ENCODE peak calls at places on chromosomes 6 and 20, in nine cellular contexts. L is fibroblast of lung, B is endodermal cell, Q is fibroblast of the aortic adventitia, W is transverse colon, G is lower lobe of right lung, M is mucosa of descending colon, S is endothelial cell of umbilical vein, E is OCI-LY7. A is an unnamed sample.

GRCh38 chr6:119186490-119186889 is 108.0 kb upstream of the FAM184A start:
- DNase-seq in L (no peak), B (peak), Q (no peak), W (no peak), G (no peak), M (no peak), S (no peak), E (no peak), A (no peak)

GRCh38 chr6:36912583-36912982 is 26.8 kb downstream of the C6orf89 start:
- DNase-seq in L (peak), B (no peak), Q (peak), W (peak), G (no peak), M (no peak), S (no peak), E (no peak), A (peak)

GRCh38 chr6:35722121-35722761 is 14.6 kb upstream of the ARMC12 start:
- DNase-seq in L (peak), B (peak), Q (no peak), W (peak), G (no peak), M (peak), S (no peak), E (no peak), A (no peak)

GRCh38 chr6:148374040-148374439 is 31.4 kb downstream of the SASH1 start:
- DNase-seq in L (no peak), B (no peak), Q (no peak), W (no peak), G (no peak), M (no peak), S (no peak), E (no peak), A (no peak)

GRCh38 chr6:89073840-89074239 is 6.7 kb upstream of the PNRC1 start:
- DNase-seq in L (no peak), B (no peak), Q (no peak), W (no peak), G (no peak), M (no peak), S (no peak), E (no peak), A (no peak)

GRCh38 chr20:63106108-63106764 is 99.5 kb upstream of the BHLHE23 start:
- DNase-seq in L (peak), B (no peak), Q (peak), W (peak), G (no peak), M (peak), S (no peak), E (no peak), A (no peak)

GRCh38 chr6:13666194-13667105 is 45.2 kb downstream of the RANBP9 start:
- DNase-seq in L (no peak), B (no peak), Q (peak), W (no peak), G (no peak), M (no peak), S (no peak), E (no peak), A (no peak)

GRCh38 chr6:116680880-116681672 is at the start of gene KPNA5:
- DNase-seq in L (peak), B (peak), Q (peak), W (peak), G (peak), M (peak), S (peak), E (peak), A (peak)

GRCh38 chr6:27753668-27754407 is 158.4 kb downstream of the OR2B2 start:
- DNase-seq in L (peak), B (peak), Q (peak), W (peak), G (peak), M (peak), S (peak), E (peak), A (peak)

GRCh38 chr6:100833972-100834574 is 47.1 kb downstream of the ASCC3 start:
- DNase-seq in L (no peak), B (no peak), Q (no peak), W (no peak), G (no peak), M (no peak), S (no peak), E (no peak), A (no peak)

GRCh38 chr20:62652051-62652893 is 10.0 kb downstream of the SLCO4A1 start:
- DNase-seq in L (peak), B (no peak), Q (peak), W (peak), G (peak), M (peak), S (peak), E (peak), A (peak)

GRCh38 chr20:35854697-35855434 is 83.1 kb downstream of the PHF20 start:
- DNase-seq in L (no peak), B (no peak), Q (peak), W (no peak), G (no peak), M (no peak), S (no peak), E (no peak), A (no peak)

GRCh38 chr20:44961024-44961866 is 1.0 kb upstream of the TOMM34 start:
- DNase-seq in L (no peak), B (no peak), Q (peak), W (no peak), G (no peak), M (no peak), S (no peak), E (no peak), A (no peak)

GRCh38 chr6:111850288-111850937 is 22.8 kb downstream of the FYN start:
- DNase-seq in L (no peak), B (no peak), Q (no peak), W (no peak), G (no peak), M (no peak), S (no peak), E (no peak), A (no peak)

GRCh38 chr6:144248470-144249301 is 36.4 kb upstream of the UTRN start:
- DNase-seq in L (peak), B (no peak), Q (peak), W (no peak), G (no peak), M (no peak), S (no peak), E (no peak), A (peak)

GRCh38 chr6:144248003-144248402 is 37.1 kb upstream of the UTRN start:
- DNase-seq in L (no peak), B (no peak), Q (no peak), W (no peak), G (no peak), M (no peak), S (no peak), E (no peak), A (no peak)

GRCh38 chr6:144244688-144245087 is 40.4 kb upstream of the UTRN start:
- DNase-seq in L (no peak), B (no peak), Q (no peak), W (no peak), G (no peak), M (no peak), S (no peak), E (peak), A (no peak)
- TF ChIP-seq CTCF in L (no peak), B (peak), Q (no peak), W (no peak), G (no peak), M (no peak), S (no peak), E (peak), A (no peak)

GRCh38 chr6:169212897-169213813 is 40.5 kb downstream of the THBS2 start:
- DNase-seq in L (peak), B (peak), Q (peak), W (peak), G (peak), M (peak), S (peak), E (peak), A (peak)
- H3K4me3 ChIP-seq in L (no peak), B (peak), Q (no peak), W (peak), G (peak), M (no peak), S (peak), E (peak), A (no peak)

DNA sequence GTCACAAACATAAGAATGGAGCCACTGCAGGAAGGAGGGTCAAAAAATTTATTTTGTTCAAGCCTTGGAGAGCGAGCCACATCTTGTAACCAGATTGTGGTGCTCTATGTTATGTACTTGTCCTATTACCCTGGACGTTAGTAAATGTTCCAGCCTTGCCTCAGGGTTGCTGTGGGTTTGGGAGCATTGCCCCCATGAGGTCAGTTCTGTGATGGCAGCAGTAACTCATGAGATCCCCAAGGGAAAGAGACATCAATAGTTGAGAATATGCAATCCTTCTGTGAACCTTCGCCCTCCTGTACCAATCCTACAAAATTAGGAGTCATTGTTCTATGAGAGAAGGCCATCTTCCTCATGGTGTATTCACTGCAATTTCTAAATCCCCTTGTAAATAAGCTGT is 16.4 kb upstream of the CFAP206 start:
- DNase-seq in L (peak), B (peak), Q (peak), W (no peak), G (no peak), M (no peak), S (peak), E (peak), A (no peak)
- TF ChIP-seq CTCF in L (peak), B (peak), Q (peak), W (no peak), G (no peak), M (peak), S (peak), E (peak), A (peak)

GRCh38 chr6:104958720-104959452 is 2.0 kb downstream of the LIN28B start:
- DNase-seq in L (no peak), B (no peak), Q (no peak), W (no peak), G (no peak), M (no peak), S (no peak), E (no peak), A (no peak)

GRCh38 chr6:104956663-104957294 is at the start of gene LIN28B:
- DNase-seq in L (no peak), B (no peak), Q (no peak), W (no peak), G (no peak), M (no peak), S (no peak), E (no peak), A (no peak)

GRCh38 chr6:104957301-104958177 is 632 bp downstream of the LIN28B start:
- DNase-seq in L (no peak), B (peak), Q (no peak), W (no peak), G (no peak), M (no peak), S (no peak), E (no peak), A (no peak)

GRCh38 chr6:104958178-104958520 is 1.2 kb downstream of the LIN28B start:
- DNase-seq in L (no peak), B (no peak), Q (no peak), W (no peak), G (no peak), M (no peak), S (no peak), E (no peak), A (no peak)

GRCh38 chr6:104959453-104959858 is 2.5 kb downstream of the LIN28B start:
- DNase-seq in L (no peak), B (no peak), Q (no peak), W (no peak), G (no peak), M (no peak), S (no peak), E (no peak), A (no peak)
- H3K4me3 ChIP-seq in L (no peak), B (peak), Q (no peak), W (no peak), G (no peak), M (no peak), S (no peak), E (no peak), A (no peak)

A was measured in HFF-Myc.